ENCODE peak calls at places on chromosomes 13 and 19, in six cellular contexts. N, R, C, P, B and Y are unnamed samples.

GRCh38 chr13:32316030-32316344 is 679 bp downstream of the BRCA2 start:
- DNase-seq in N (no peak), R (peak; percentile 63), C (no peak), P (no peak), B (no peak), Y (no peak)

GRCh38 chr19:5881543-5882299 is 11.4 kb upstream of the FUT5 start:
- DNase-seq in N (no peak), R (no peak), C (no peak), P (no peak), B (no peak), Y (no peak)

GRCh38 chr13:70856706-70857105 is 748.5 kb upstream of the KLHL1 start:
- DNase-seq in N (no peak), R (no peak), C (no peak), P (no peak), B (peak; percentile 66), Y (no peak)

GRCh38 chr13:42258747-42259146 is 13.2 kb upstream of the AKAP11 start:
- DNase-seq in N (no peak), R (no peak), C (no peak), P (no peak), B (no peak), Y (no peak)

GRCh38 chr13:43573361-43573740 is 213.4 kb downstream of the ENOX1 start:
- DNase-seq in N (peak; percentile 9), R (no peak), C (no peak), P (no peak), B (no peak), Y (peak; percentile 3)

GRCh38 chr13:21218351-21219043 is 42.0 kb downstream of the MRPL57 start:
- DNase-seq in N (no peak), R (no peak), C (no peak), P (no peak), B (no peak), Y (no peak)

GRCh38 chr13:89163081-89163480 is 1491.9 kb downstream of the SLITRK5 start:
- DNase-seq in N (no peak), R (no peak), C (peak; percentile 38), P (no peak), B (no peak), Y (no peak)

GRCh38 chr19:37594982-37595382 is 306 bp downstream of the ZNF540 start:
- DNase-seq in N (no peak), R (no peak), C (no peak), P (peak; percentile 80), B (peak; percentile 68), Y (no peak)

GRCh38 chr19:52307275-52307674 is 10.3 kb downstream of the ZNF480 start:
- DNase-seq in N (peak; percentile 8), R (peak; percentile 16), C (peak; percentile 38), P (peak; percentile 8), B (no peak), Y (peak; percentile 17)

GRCh38 chr13:76837811-76838210 is 48.4 kb downstream of the KCTD12 start:
- DNase-seq in N (no peak), R (no peak), C (peak; percentile 73), P (peak; percentile 11), B (no peak), Y (no peak)

GRCh38 chr13:102327119-102327617 is 74.7 kb downstream of the FGF14 start:
- DNase-seq in N (no peak), R (no peak), C (peak; percentile 29), P (no peak), B (no peak), Y (no peak)

GRCh38 chr13:98172570-98173405 is 4.3 kb downstream of the RNF113B start:
- DNase-seq in N (no peak), R (no peak), C (peak; percentile 49), P (peak; percentile 61), B (peak; percentile 17), Y (no peak)

GRCh38 chr13:77374786-77375185 is 47.9 kb upstream of the MYCBP2 start:
- DNase-seq in N (no peak), R (no peak), C (no peak), P (no peak), B (no peak), Y (no peak)

GRCh38 chr13:79658333-79658975 is 177.5 kb downstream of the NDFIP2 start:
- DNase-seq in N (no peak), R (peak; percentile 12), C (no peak), P (no peak), B (no peak), Y (no peak)

GRCh38 chr13:39100996-39101751 is 62.9 kb downstream of the NHLRC3 start:
- DNase-seq in N (no peak), R (no peak), C (no peak), P (no peak), B (no peak), Y (no peak)

GRCh38 chr13:39767791-39768564 is 112.5 kb downstream of the COG6 start:
- DNase-seq in N (no peak), R (peak; percentile 42), C (no peak), P (no peak), B (no peak), Y (no peak)

GRCh38 chr13:41766439-41766838 is 194.5 kb downstream of the VWA8 start:
- DNase-seq in N (no peak), R (no peak), C (no peak), P (no peak), B (no peak), Y (no peak)

GRCh38 chr13:73793361-73793760 is 340.8 kb downstream of the KLF12 start:
- DNase-seq in N (no peak), R (no peak), C (no peak), P (no peak), B (no peak), Y (no peak)

GRCh38 chr19:29775575-29775900 is 36.3 kb upstream of the CCNE1 start:
- DNase-seq in N (no peak), R (peak; percentile 43), C (no peak), P (no peak), B (peak; percentile 42), Y (no peak)

GRCh38 chr13:38348890-38349289 is 761 bp upstream of the UFM1 start:
- DNase-seq in N (no peak), R (no peak), C (no peak), P (peak; percentile 88), B (peak; percentile 51), Y (peak; percentile 80)

GRCh38 chr19:4068058-4068966 is 1.6 kb upstream of the ZBTB7A start:
- DNase-seq in N (no peak), R (no peak), C (no peak), P (peak; percentile 31), B (peak; percentile 59), Y (no peak)
- TF ChIP-seq EZH2 in N (no peak), R (peak; percentile 68), C (no peak), P (no peak), B (no peak), Y (no peak)

GRCh38 chr13:99982021-99982740 is 597 bp downstream of the ZIC2 start:
- DNase-seq in N (no peak), R (peak; percentile 77), C (no peak), P (peak; percentile 52), B (peak; percentile 44), Y (peak; percentile 51)
- TF ChIP-seq EZH2 in N (peak; percentile 75), R (no peak), C (peak; percentile 58), P (peak; percentile 41), B (peak; percentile 82), Y (no peak)

DNA sequence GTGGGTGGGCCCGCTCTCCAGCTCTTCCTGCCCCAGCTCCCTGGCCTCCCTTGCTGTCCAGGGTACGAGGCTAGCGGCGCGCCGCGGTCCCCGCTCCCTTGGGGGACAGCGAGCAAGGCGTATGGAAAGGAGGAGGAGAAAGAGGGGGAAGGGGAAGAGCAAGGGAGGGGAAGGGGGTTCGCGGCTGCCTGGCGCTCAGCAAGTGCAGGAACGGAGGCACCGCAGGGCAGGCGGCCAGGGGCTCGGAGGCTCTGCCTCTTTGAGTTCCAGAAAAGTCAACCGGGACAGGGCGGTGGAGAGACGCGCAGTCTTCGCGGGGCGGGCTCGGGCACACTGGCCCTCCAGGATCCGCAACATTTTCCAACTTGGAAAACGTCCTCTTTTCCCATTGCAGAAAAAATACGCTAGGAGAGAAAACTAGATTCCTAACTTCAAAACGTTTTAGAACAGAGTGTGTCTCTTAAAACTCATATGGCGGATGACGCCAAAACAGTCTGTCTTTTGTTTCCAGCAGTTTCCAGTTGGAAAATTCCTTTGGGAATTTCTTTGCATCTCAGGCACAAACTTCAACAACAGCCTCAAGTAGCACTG is 23.1 kb upstream of the TNFRSF19 start:
- DNase-seq in N (peak; percentile 12), R (peak; percentile 40), C (peak; percentile 45), P (peak; percentile 55), B (peak; percentile 30), Y (peak; percentile 4)
- TF ChIP-seq EZH2 in N (no peak), R (no peak), C (no peak), P (no peak), B (no peak), Y (no peak)

GRCh38 chr19:20315543-20315942 is 148.5 kb downstream of the ZNF486 start:
- DNase-seq in N (no peak), R (no peak), C (no peak), P (no peak), B (no peak), Y (no peak)
- TF ChIP-seq EZH2 in N (no peak), R (no peak), C (no peak), P (no peak), B (no peak), Y (no peak)

DNA sequence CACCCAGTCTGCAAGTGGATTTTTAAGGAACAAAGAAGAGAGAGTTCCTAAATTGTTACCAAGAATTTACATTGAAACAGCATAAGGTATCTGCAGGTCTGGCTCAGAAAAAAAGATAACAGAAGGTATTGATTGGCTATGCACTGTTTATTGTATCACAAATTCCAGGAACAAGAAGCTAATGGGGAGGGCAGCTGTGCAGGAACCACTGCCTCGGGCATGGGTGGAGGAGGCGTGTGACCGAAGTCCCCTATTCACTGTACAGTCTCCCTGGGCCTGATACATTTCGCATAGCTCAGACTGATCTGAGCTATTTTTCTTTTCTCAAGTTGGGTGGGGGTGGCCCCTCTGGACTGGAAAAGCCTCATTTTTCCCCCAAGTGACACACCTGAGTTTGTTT is 11.7 kb downstream of the NECTIN2 start:
- DNase-seq in N (no peak), R (no peak), C (no peak), P (no peak), B (no peak), Y (no peak)
- TF ChIP-seq EZH2 in N (no peak), R (no peak), C (no peak), P (no peak), B (no peak), Y (no peak)

GRCh38 chr19:18225702-18226468 is at the start of gene PDE4C:
- DNase-seq in N (peak; percentile 24), R (peak; percentile 35), C (no peak), P (peak; percentile 48), B (no peak), Y (no peak)
- TF ChIP-seq EZH2 in N (peak; percentile 35), R (no peak), C (no peak), P (no peak), B (peak; percentile 37), Y (no peak)

DNA sequence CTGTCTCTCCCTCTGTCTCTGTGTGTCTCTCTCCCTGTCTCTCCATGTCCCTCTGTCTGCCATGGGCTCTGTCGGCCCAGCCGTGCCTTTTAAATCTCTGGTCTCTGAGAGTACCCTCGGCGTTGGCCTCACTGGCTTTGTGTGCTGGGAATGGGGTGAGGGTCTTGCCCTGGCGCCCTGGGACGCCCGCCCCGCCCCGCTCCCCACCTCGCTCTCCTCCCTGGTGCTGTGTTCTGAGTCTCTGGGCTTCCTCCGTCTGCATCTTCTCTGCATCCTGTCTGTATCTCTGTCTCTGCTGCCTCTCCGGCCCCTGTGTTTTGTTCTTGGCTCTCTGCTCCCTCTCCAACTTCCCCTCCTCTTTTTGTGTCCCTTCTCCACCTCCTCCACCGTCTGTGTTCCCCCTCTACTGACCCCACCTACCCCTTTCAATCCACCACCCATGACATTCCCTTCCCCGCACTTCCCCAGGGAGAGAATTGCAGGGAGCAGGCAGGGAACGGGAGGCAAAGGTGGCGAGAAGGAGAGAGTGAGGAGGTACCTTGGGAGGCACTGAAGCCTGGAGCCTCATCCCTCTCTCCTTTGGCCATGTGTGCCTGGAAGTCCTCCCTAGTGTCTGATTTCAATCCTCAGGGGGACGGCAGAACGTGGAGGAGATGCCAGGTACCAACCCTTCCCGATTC is 4.0 kb upstream of the MEIS3 start:
- DNase-seq in N (no peak), R (no peak), C (no peak), P (no peak), B (no peak), Y (no peak)
- TF ChIP-seq EZH2 in N (peak; percentile 9), R (no peak), C (peak; percentile 75), P (no peak), B (no peak), Y (peak; percentile 78)